ENCODE peak calls at places on chromosomes 11 and 22, in six cellular contexts. H is AG10803; A is NCI-H1105 treated with DMSO at 0.1 percent for 48 hours; N is activated naive CD8-positive, alpha-beta T cell treated with anti-CD3 and anti-CD28 coated beads, Interleukin-2, amount 50 U/mL, for 24 hours; D is C1 segment of cervical spinal cord; I is omental fat pad. V is an unnamed sample.

GRCh38 chr11:128662960-128663359 is 30.9 kb upstream of the FLI1 start:
- DNase-seq in N (no peak), I (no peak), A (no peak), H (no peak), D (no peak), V (no peak)

GRCh38 chr22:20550851-20551744 is 43.7 kb downstream of the MED15 start:
- DNase-seq in D (peak), H (peak), A (no peak), N (peak), I (no peak), V (no peak)

GRCh38 chr11:115990004-115990447 is 485.8 kb upstream of the CADM1 start:
- DNase-seq in A (no peak), N (no peak), I (no peak), D (no peak), H (no peak), V (peak)

GRCh38 chr11:45109400-45109799 is 37.0 kb upstream of the PRDM11 start:
- DNase-seq in D (no peak), N (no peak), I (no peak), H (no peak), A (no peak), V (no peak)

GRCh38 chr22:19524170-19525115 is at the start of gene CLDN5:
- DNase-seq in H (no peak), I (no peak), N (no peak), A (peak), D (peak), V (peak)

GRCh38 chr11:76167590-76167989 is 38.7 kb downstream of the WNT11 start:
- DNase-seq in N (no peak), H (peak), A (no peak), I (no peak), D (no peak), V (no peak)

GRCh38 chr11:65205602-65205967 is 23.9 kb downstream of the CAPN1 start:
- DNase-seq in I (no peak), H (no peak), N (no peak), D (no peak), A (no peak), V (no peak)

GRCh38 chr11:1762537-1763302 is 1.0 kb downstream of the CTSD start:
- DNase-seq in D (no peak), I (no peak), H (no peak), N (no peak), A (peak), V (no peak)

GRCh38 chr11:28585007-28585406 is 476.8 kb downstream of the METTL15 start:
- DNase-seq in N (no peak), H (peak), A (no peak), D (no peak), I (no peak), V (no peak)

GRCh38 chr22:48758021-48758561 is 1069.6 kb downstream of the BRD1 start:
- DNase-seq in I (peak), H (no peak), D (no peak), A (peak), N (no peak), V (peak)

GRCh38 chr11:48018561-48019229 is 38.3 kb downstream of the PTPRJ start:
- DNase-seq in N (no peak), H (no peak), I (no peak), A (no peak), D (no peak), V (peak)

GRCh38 chr22:30488121-30488520 is 16.3 kb upstream of the SEC14L3 start:
- DNase-seq in D (no peak), I (no peak), N (no peak), H (no peak), A (no peak), V (no peak)

GRCh38 chr11:75133976-75134375 is 16.9 kb upstream of the SLCO2B1 start:
- DNase-seq in H (no peak), N (no peak), D (no peak), I (no peak), A (no peak), V (no peak)

GRCh38 chr22:35437038-35437437 is 37.1 kb downstream of the MCM5 start:
- DNase-seq in A (no peak), I (no peak), N (no peak), H (no peak), D (no peak), V (no peak)

GRCh38 chr11:105179542-105180278 is 40.1 kb upstream of the CARD18 start:
- DNase-seq in N (no peak), H (no peak), D (no peak), A (peak), I (no peak), V (no peak)

GRCh38 chr22:17217179-17217578 is 2.1 kb downstream of the ADA2 start:
- DNase-seq in D (no peak), H (no peak), I (no peak), A (no peak), N (no peak), V (no peak)

GRCh38 chr11:35050596-35050995 is 88.4 kb upstream of the CD44 start:
- DNase-seq in N (no peak), D (no peak), H (no peak), A (no peak), I (no peak), V (no peak)

GRCh38 chr22:17575681-17576080 is 12.4 kb downstream of the SLC25A18 start:
- DNase-seq in D (no peak), A (no peak), I (no peak), N (no peak), H (peak), V (no peak)

GRCh38 chr11:131572423-131572822 is 202.0 kb downstream of the NTM start:
- DNase-seq in D (no peak), H (no peak), I (no peak), A (no peak), N (no peak), V (no peak)

GRCh38 chr11:119641991-119642745 is 86.8 kb downstream of the NECTIN1 start:
- DNase-seq in H (no peak), N (peak), I (no peak), D (no peak), A (peak), V (no peak)

GRCh38 chr11:28619870-28620540 is 511.8 kb downstream of the METTL15 start:
- DNase-seq in A (no peak), H (no peak), N (no peak), D (no peak), I (no peak), V (no peak)